ENCODE peak calls at places on chromosomes 16 and 17, in seven cellular contexts. E, D, Z, P, C, F and V are unnamed samples.
A peak's percentile ranks its signal among the peaks of the same experiment; 100 is the strongest.

GRCh38 chr17:74814453-74814852 is 38.3 kb upstream of the NAT9 start:
- DNase-seq in E (no peak), D (no peak), Z (no peak), P (no peak), C (no peak), F (no peak), V (no peak)

GRCh38 chr17:32869345-32870026 is 7.4 kb downstream of the MYO1D start:
- DNase-seq in E (no peak), D (no peak), Z (no peak), P (no peak), C (no peak), F (no peak), V (no peak)

GRCh38 chr17:8053600-8053999 is 14.7 kb downstream of the ALOX15B start:
- DNase-seq in E (no peak), D (no peak), Z (no peak), P (no peak), C (no peak), F (no peak), V (peak; percentile 12)

GRCh38 chr17:57407287-57408063 is 151.2 kb downstream of the MSI2 start:
- DNase-seq in E (peak; percentile 47), D (no peak), Z (no peak), P (peak; percentile 37), C (peak; percentile 78), F (no peak), V (no peak)

GRCh38 chr17:42660692-42661345 is 1.7 kb downstream of the TUBG2 start:
- DNase-seq in E (no peak), D (no peak), Z (no peak), P (peak; percentile 50), C (peak; percentile 62), F (no peak), V (peak; percentile 72)

GRCh38 chr16:85586360-85587145 is 26.6 kb upstream of the GSE1 start:
- DNase-seq in E (no peak), D (no peak), Z (no peak), P (no peak), C (no peak), F (no peak), V (peak; percentile 64)

GRCh38 chr17:67639555-67639954 is 78.2 kb upstream of the NOL11 start:
- DNase-seq in E (no peak), D (no peak), Z (no peak), P (no peak), C (no peak), F (no peak), V (no peak)

GRCh38 chr16:54281535-54282201 is 4.9 kb downstream of the IRX3 start:
- DNase-seq in E (peak; percentile 47), D (no peak), Z (no peak), P (no peak), C (no peak), F (peak; percentile 43), V (no peak)

GRCh38 chr16:60120586-60120985 is 1386.5 kb upstream of the GOT2 start:
- DNase-seq in E (no peak), D (no peak), Z (no peak), P (no peak), C (no peak), F (no peak), V (no peak)

GRCh38 chr16:87812200-87812656 is 46.4 kb upstream of the KLHDC4 start:
- DNase-seq in E (no peak), D (no peak), Z (no peak), P (no peak), C (no peak), F (peak; percentile 28), V (no peak)

GRCh38 chr17:45149669-45150603 is 1.7 kb downstream of the HEXIM1 start:
- DNase-seq in E (peak; percentile 66), D (no peak), Z (no peak), P (peak; percentile 22), C (peak; percentile 78), F (peak; percentile 76), V (peak; percentile 61)

GRCh38 chr17:45662432-45662831 is 121.7 kb upstream of the CRHR1 start:
- DNase-seq in E (no peak), D (no peak), Z (no peak), P (no peak), C (no peak), F (no peak), V (no peak)

GRCh38 chr17:15892679-15893332 is 52.1 kb upstream of the ADORA2B start:
- DNase-seq in E (no peak), D (no peak), Z (no peak), P (peak; percentile 74), C (no peak), F (no peak), V (no peak)

GRCh38 chr16:83046664-83047063 is 419.9 kb downstream of the CDH13 start:
- DNase-seq in E (no peak), D (no peak), Z (no peak), P (no peak), C (no peak), F (no peak), V (no peak)

GRCh38 chr17:82062076-82062983 is 3.3 kb downstream of the DUS1L start:
- DNase-seq in E (no peak), D (no peak), Z (no peak), P (no peak), C (no peak), F (no peak), V (no peak)

GRCh38 chr17:56819431-56820145 is 14.1 kb downstream of the C17orf67 start:
- DNase-seq in E (peak; percentile 85), D (no peak), Z (no peak), P (peak; percentile 65), C (peak; percentile 91), F (peak; percentile 82), V (peak; percentile 68)

GRCh38 chr16:68737730-68738590 is 868 bp downstream of the CDH1 start:
- DNase-seq in E (peak; percentile 23), D (no peak), Z (no peak), P (peak; percentile 70), C (peak; percentile 89), F (peak; percentile 18), V (no peak)

GRCh38 chr17:76397687-76398522 is 13.5 kb downstream of the SPHK1 start:
- DNase-seq in E (peak; percentile 89), D (peak; percentile 93), Z (peak; percentile 95), P (peak; percentile 84), C (peak; percentile 93), F (peak; percentile 90), V (peak; percentile 85)

DNA sequence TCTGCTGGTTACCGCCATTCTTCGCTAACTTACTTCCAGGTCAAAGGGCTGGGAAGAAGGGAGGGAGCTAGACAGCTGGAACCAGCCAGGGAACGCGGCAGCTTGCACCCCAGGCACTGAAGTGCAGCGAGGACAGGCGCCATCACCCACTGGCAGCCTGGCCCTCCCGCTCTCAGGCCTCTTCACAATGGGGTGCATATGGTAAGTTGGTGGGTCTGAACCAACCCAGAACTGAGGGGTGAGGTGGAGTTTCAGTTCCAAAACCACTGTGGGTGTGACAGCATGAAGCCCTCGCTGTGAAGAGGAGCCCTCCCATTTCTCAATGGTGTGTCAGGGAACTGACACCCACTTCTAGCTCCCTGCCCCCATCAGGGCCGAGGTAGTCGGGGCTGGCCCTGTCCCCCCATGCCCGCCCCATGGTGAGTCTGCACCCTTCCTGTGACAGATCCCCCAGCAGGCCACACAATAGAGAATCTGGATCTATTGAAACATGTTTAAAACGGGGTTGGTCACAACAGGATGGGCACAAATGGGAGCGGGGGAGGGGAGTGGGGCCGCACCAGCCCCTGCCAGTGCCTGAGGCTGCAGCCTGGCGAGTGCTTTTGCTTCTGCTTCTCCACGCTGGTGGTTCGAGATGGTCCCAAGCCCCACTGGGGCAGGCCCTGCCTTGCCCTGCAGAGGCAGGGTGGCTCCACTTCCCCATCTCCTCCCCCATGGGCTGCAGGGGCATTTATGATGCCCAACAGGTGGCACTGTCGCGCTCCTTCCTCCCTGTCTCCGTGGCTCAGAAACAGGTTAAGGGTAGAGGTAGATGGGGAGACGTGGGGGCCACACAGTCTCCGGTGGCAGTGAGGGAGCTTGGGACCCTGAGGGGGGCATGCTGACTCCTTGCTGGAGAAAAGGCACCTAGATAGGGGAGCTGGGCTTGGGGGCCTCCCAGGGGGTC is 2.3 kb downstream of the LIMD2 start:
- DNase-seq in E (peak; percentile 28), D (no peak), Z (no peak), P (peak; percentile 42), C (peak; percentile 73), F (no peak), V (peak; percentile 28)
- TF ChIP-seq CTCF in E (peak; percentile 47), D (peak; percentile 58), Z (peak; percentile 52), P (peak; percentile 60), C (peak; percentile 68), F (peak; percentile 46), V (peak; percentile 50)

DNA sequence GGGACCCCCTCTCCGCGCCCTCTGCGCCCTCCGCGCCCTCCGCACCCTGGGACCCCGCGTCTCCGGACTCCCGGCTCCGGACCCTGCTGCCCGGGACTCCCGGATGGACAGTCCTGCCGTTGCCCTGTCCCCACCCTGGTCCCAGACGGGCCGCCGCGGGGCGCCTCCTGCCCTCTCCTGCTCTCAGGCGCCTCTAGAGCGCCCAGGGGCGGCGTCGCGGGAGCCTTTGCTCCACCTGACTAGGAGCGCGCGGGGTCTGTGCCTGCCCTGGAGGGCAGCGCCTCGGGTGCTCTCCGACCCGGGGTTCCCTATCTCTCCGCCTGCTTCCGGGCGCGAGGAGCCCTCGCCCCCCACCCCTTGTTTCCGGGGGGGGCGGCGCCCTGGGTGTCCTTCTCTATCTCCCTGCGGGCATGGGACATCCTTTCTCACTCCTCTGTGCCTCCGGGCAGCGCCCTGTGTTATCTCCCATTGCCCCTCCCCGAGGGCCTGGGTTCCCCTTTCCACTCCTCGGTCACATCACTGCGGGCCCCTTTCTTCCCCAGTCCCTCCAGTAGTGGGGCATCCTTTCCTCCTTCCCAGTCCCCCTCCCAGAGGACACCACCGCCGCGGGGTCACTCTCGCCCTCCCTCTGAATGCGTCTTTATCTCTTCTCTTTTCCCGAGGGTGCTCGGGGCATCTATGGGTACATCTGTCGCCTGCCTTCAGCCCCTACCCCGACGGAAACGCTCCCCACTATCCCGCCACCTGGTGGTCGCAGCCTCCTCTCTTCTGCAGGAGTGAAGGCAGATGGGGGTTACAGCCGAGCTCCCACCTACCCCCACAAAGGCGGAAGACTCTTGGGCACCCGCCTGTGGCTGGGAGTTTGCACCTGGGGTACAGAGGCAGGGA is 865 bp downstream of the PRKCB start:
- DNase-seq in E (peak; percentile 74), D (no peak), Z (no peak), P (no peak), C (peak; percentile 29), F (peak; percentile 32), V (no peak)
- TF ChIP-seq CTCF in E (peak; percentile 60), D (peak; percentile 48), Z (no peak), P (no peak), C (no peak), F (no peak), V (no peak)

GRCh38 chr16:50371036-50371716 is 2.4 kb upstream of the BRD7 start:
- DNase-seq in E (no peak), D (no peak), Z (no peak), P (no peak), C (no peak), F (no peak), V (no peak)

GRCh38 chr16:50366126-50366525 is 2.7 kb downstream of the BRD7 start:
- DNase-seq in E (no peak), D (no peak), Z (no peak), P (no peak), C (no peak), F (no peak), V (no peak)

GRCh38 chr16:50367777-50368409 is 895 bp downstream of the BRD7 start:
- DNase-seq in E (no peak), D (no peak), Z (no peak), P (no peak), C (no peak), F (no peak), V (no peak)

GRCh38 chr16:50369133-50369804 is 481 bp upstream of the BRD7 start:
- DNase-seq in E (no peak), D (no peak), Z (no peak), P (no peak), C (no peak), F (no peak), V (no peak)

GRCh38 chr16:50368410-50369132 is at the start of gene BRD7:
- DNase-seq in E (peak; percentile 91), D (peak; percentile 82), Z (peak; percentile 90), P (peak; percentile 62), C (peak; percentile 48), F (peak; percentile 86), V (peak; percentile 49)
- TF ChIP-seq CTCF in E (peak; percentile 36), D (peak; percentile 70), Z (peak; percentile 58), P (no peak), C (no peak), F (peak; percentile 11), V (peak; percentile 27)

GRCh38 chr16:17541324-17541723 is 70.6 kb upstream of the XYLT1 start:
- DNase-seq in E (no peak), D (no peak), Z (no peak), P (no peak), C (no peak), F (no peak), V (no peak)
- TF ChIP-seq CTCF in E (no peak), D (no peak), Z (no peak), P (no peak), C (no peak), F (no peak), V (no peak)